ENCODE peak calls at places on chromosomes 13 and 19, in ten cellular contexts. S, D, L, Z, U, Y, X, W, A and R are unnamed samples.

GRCh38 chr13:33882804-33883203 is 64.9 kb downstream of the RFC3 start:
- DNase-seq in S (no peak), D (no peak), L (no peak), Z (no peak), U (no peak), Y (no peak), X (no peak), W (no peak), A (no peak), R (no peak)

GRCh38 chr19:8141726-8142524 is 7.5 kb downstream of the FBN3 start:
- DNase-seq in S (no peak), D (no peak), L (no peak), Z (no peak), U (no peak), Y (no peak), X (no peak), W (no peak), A (no peak), R (no peak)

GRCh38 chr19:4224470-4224869 is 4.9 kb upstream of the EBI3 start:
- DNase-seq in S (no peak), D (no peak), L (no peak), Z (no peak), U (no peak), Y (no peak), X (no peak), W (no peak), A (no peak), R (no peak)

GRCh38 chr13:34522818-34523217 is 419.3 kb upstream of the NBEA start:
- DNase-seq in S (no peak), D (no peak), L (no peak), Z (no peak), U (no peak), Y (peak; percentile 12), X (no peak), W (no peak), A (no peak), R (no peak)

GRCh38 chr19:3007975-3008374 is 21.1 kb downstream of the TLE2 start:
- DNase-seq in S (no peak), D (no peak), L (no peak), Z (no peak), U (no peak), Y (no peak), X (no peak), W (no peak), A (no peak), R (no peak)

GRCh38 chr19:17475541-17476115 is 5.3 kb downstream of the SLC27A1 start:
- DNase-seq in S (peak; percentile 67), D (peak; percentile 62), L (peak; percentile 53), Z (no peak), U (peak; percentile 15), Y (peak; percentile 65), X (no peak), W (no peak), A (no peak), R (peak; percentile 85)

GRCh38 chr13:21637296-21637695 is 33.3 kb upstream of the MICU2 start:
- DNase-seq in S (no peak), D (no peak), L (peak; percentile 71), Z (peak; percentile 14), U (peak; percentile 46), Y (peak; percentile 96), X (no peak), W (peak; percentile 36), A (no peak), R (no peak)

GRCh38 chr19:29714953-29715694 is at the start of gene C19orf12:
- DNase-seq in S (peak; percentile 64), D (peak; percentile 45), L (peak; percentile 44), Z (peak; percentile 76), U (peak; percentile 23), Y (peak; percentile 37), X (no peak), W (peak; percentile 77), A (peak; percentile 63), R (peak; percentile 84)